ENCODE peak calls at places on chromosomes 1 and 21, in four cellular contexts. O is ecto neural progenitor cell; X is effector memory CD8-positive, alpha-beta T cell; T is NCI-H1105. L is an unnamed sample.

GRCh38 chr21:46154955-46155513 is 345 bp downstream of the FTCD start:
- DNase-seq in O (peak), X (no peak), T (no peak), L (peak)

GRCh38 chr1:53343831-53344668 is 16.2 kb upstream of the LRP8 start:
- DNase-seq in O (peak), X (no peak), T (no peak), L (no peak)

GRCh38 chr1:174812656-174813055 is 187.1 kb upstream of the CACYBP start:
- DNase-seq in O (peak), X (no peak), T (no peak), L (no peak)

GRCh38 chr1:67647036-67647798 is 37.8 kb upstream of the GADD45A start:
- DNase-seq in O (no peak), X (no peak), T (no peak), L (no peak)

GRCh38 chr1:184033711-184034167 is 3.8 kb downstream of the COLGALT2 start:
- DNase-seq in O (no peak), X (no peak), T (no peak), L (no peak)

GRCh38 chr1:204410764-204411450 is 710 bp downstream of the PPP1R15B start:
- DNase-seq in O (no peak), X (no peak), T (peak), L (peak)

GRCh38 chr1:3573499-3573898 is 37.8 kb downstream of the MEGF6 start:
- DNase-seq in O (no peak), X (no peak), T (no peak), L (no peak)

GRCh38 chr1:186811892-186812291 is 16.9 kb upstream of the PLA2G4A start:
- DNase-seq in O (no peak), X (no peak), T (no peak), L (no peak)

GRCh38 chr1:20875198-20875973 is 88.3 kb upstream of the HP1BP3 start:
- DNase-seq in O (no peak), X (no peak), T (no peak), L (no peak)

GRCh38 chr1:167542109-167543032 is 11.2 kb downstream of the CREG1 start:
- DNase-seq in O (no peak), X (no peak), T (peak), L (no peak)

GRCh38 chr1:38528600-38528999 is 331.0 kb downstream of the RRAGC start:
- DNase-seq in O (no peak), X (no peak), T (no peak), L (no peak)

GRCh38 chr1:155858805-155859233 is 548 bp upstream of the SYT11 start:
- DNase-seq in O (no peak), X (no peak), T (no peak), L (no peak)

GRCh38 chr1:10830961-10831669 is 34.7 kb upstream of the CASZ1 start:
- DNase-seq in O (peak), X (no peak), T (no peak), L (no peak)

GRCh38 chr1:245277276-245277675 is 122.5 kb downstream of the KIF26B start:
- DNase-seq in O (peak), X (no peak), T (no peak), L (no peak)

GRCh38 chr1:33182452-33182851 is 609 bp upstream of the TRIM62 start:
- DNase-seq in O (no peak), X (no peak), T (peak), L (peak)

GRCh38 chr1:172507741-172508140 is 25.2 kb upstream of the SUCO start:
- DNase-seq in O (no peak), X (no peak), T (no peak), L (no peak)

GRCh38 chr1:22930235-22930912 is 42.3 kb downstream of the LACTBL1 start:
- DNase-seq in O (peak), X (peak), T (no peak), L (peak)

GRCh38 chr1:240091614-240092300 is at the start of gene FMN2:
- DNase-seq in O (peak), X (no peak), T (peak), L (peak)

GRCh38 chr21:13854638-13855037 is 245.1 kb downstream of the POTED start:
- DNase-seq in O (no peak), X (no peak), T (no peak), L (no peak)

GRCh38 chr1:161816201-161816600 is 50.1 kb downstream of the ATF6 start:
- DNase-seq in O (no peak), X (no peak), T (no peak), L (no peak)

GRCh38 chr1:20792177-20792576 is 5.1 kb upstream of the HP1BP3 start:
- DNase-seq in O (no peak), X (no peak), T (no peak), L (no peak)

GRCh38 chr1:205449750-205450443 is 5.9 kb downstream of the BLACAT1 start:
- DNase-seq in O (peak), X (no peak), T (no peak), L (no peak)

GRCh38 chr1:178628637-178629548 is 96.2 kb upstream of the RALGPS2 start:
- DNase-seq in O (peak), X (no peak), T (no peak), L (no peak)

GRCh38 chr1:96703186-96703585 is 18.4 kb upstream of the PTBP2 start:
- DNase-seq in O (no peak), X (no peak), T (no peak), L (no peak)

GRCh38 chr21:33231526-33231925 is 1.8 kb downstream of the IFNAR2 start:
- DNase-seq in O (no peak), X (no peak), T (no peak), L (no peak)

GRCh38 chr1:56963667-56964066 is 2.1 kb downstream of the C8B start:
- DNase-seq in O (no peak), X (no peak), T (no peak), L (no peak)